ENCODE peak calls at places on chromosomes 12 and 14, in seven cellular contexts. One of them, this sample, is unnamed.

GRCh38 chr12:125075-125474 is 58.5 kb downstream of the IQSEC3 start:
- DNase-seq in cardiac fibroblast: no peak
- DNase-seq in foreskin fibroblast: no peak
- DNase-seq in esophagus squamous epithelium: no peak
- DNase-seq in pancreas: no peak
- DNase-seq in BJ: no peak
- DNase-seq in heart left ventricle: no peak
- DNase-seq in this sample: no peak

GRCh38 chr14:49892301-49892635 is 614 bp upstream of the ARF6 start:
- DNase-seq in cardiac fibroblast: peak; percentile 89
- DNase-seq in foreskin fibroblast: peak; percentile 67
- DNase-seq in esophagus squamous epithelium: no peak
- DNase-seq in pancreas: peak; percentile 70
- DNase-seq in BJ: peak; percentile 29
- DNase-seq in heart left ventricle: peak; percentile 64
- DNase-seq in this sample: peak; percentile 57

GRCh38 chr12:22797686-22798085 is 172.7 kb downstream of the ETNK1 start:
- DNase-seq in cardiac fibroblast: no peak
- DNase-seq in foreskin fibroblast: no peak
- DNase-seq in esophagus squamous epithelium: no peak
- DNase-seq in pancreas: no peak
- DNase-seq in BJ: no peak
- DNase-seq in heart left ventricle: no peak
- DNase-seq in this sample: no peak

GRCh38 chr12:60100852-60101251 is 505.0 kb downstream of the SLC16A7 start:
- DNase-seq in cardiac fibroblast: no peak
- DNase-seq in foreskin fibroblast: no peak
- DNase-seq in esophagus squamous epithelium: no peak
- DNase-seq in pancreas: no peak
- DNase-seq in BJ: no peak
- DNase-seq in heart left ventricle: no peak
- DNase-seq in this sample: no peak

GRCh38 chr14:68181395-68182326 is 362.1 kb downstream of the RAD51B start:
- DNase-seq in cardiac fibroblast: peak; percentile 67
- DNase-seq in foreskin fibroblast: peak; percentile 56
- DNase-seq in esophagus squamous epithelium: no peak
- DNase-seq in pancreas: no peak
- DNase-seq in BJ: no peak
- DNase-seq in heart left ventricle: no peak
- DNase-seq in this sample: no peak

GRCh38 chr12:24562761-24563392 is 386.0 kb downstream of the BCAT1 start:
- DNase-seq in cardiac fibroblast: peak; percentile 57
- DNase-seq in foreskin fibroblast: no peak
- DNase-seq in esophagus squamous epithelium: no peak
- DNase-seq in pancreas: no peak
- DNase-seq in BJ: no peak
- DNase-seq in heart left ventricle: peak; percentile 31
- DNase-seq in this sample: no peak

GRCh38 chr12:112112423-112113132 is 4.0 kb upstream of the NAA25 start:
- DNase-seq in cardiac fibroblast: no peak
- DNase-seq in foreskin fibroblast: no peak
- DNase-seq in esophagus squamous epithelium: no peak
- DNase-seq in pancreas: no peak
- DNase-seq in BJ: no peak
- DNase-seq in heart left ventricle: no peak
- DNase-seq in this sample: no peak

GRCh38 chr12:57127101-57127709 is 1.1 kb upstream of the LRP1 start:
- DNase-seq in cardiac fibroblast: no peak
- DNase-seq in foreskin fibroblast: no peak
- DNase-seq in esophagus squamous epithelium: no peak
- DNase-seq in pancreas: peak; percentile 80
- DNase-seq in BJ: no peak
- DNase-seq in heart left ventricle: peak; percentile 72
- DNase-seq in this sample: no peak

GRCh38 chr14:54226103-54226502 is 170.7 kb upstream of the CDKN3 start:
- DNase-seq in cardiac fibroblast: peak; percentile 49
- DNase-seq in foreskin fibroblast: peak; percentile 63
- DNase-seq in esophagus squamous epithelium: no peak
- DNase-seq in pancreas: no peak
- DNase-seq in BJ: no peak
- DNase-seq in heart left ventricle: no peak
- DNase-seq in this sample: no peak

GRCh38 chr12:120909633-120910318 is 5.6 kb upstream of the SPPL3 start:
- DNase-seq in cardiac fibroblast: no peak
- DNase-seq in foreskin fibroblast: no peak
- DNase-seq in esophagus squamous epithelium: no peak
- DNase-seq in pancreas: no peak
- DNase-seq in BJ: no peak
- DNase-seq in heart left ventricle: no peak
- DNase-seq in this sample: no peak

GRCh38 chr14:72013606-72014129 is 81.4 kb downstream of the RGS6 start:
- DNase-seq in cardiac fibroblast: no peak
- DNase-seq in foreskin fibroblast: no peak
- DNase-seq in esophagus squamous epithelium: no peak
- DNase-seq in pancreas: no peak
- DNase-seq in BJ: no peak
- DNase-seq in heart left ventricle: no peak
- DNase-seq in this sample: no peak

GRCh38 chr14:65098586-65098985 is 3.7 kb downstream of the MAX start:
- DNase-seq in cardiac fibroblast: peak; percentile 48
- DNase-seq in foreskin fibroblast: no peak
- DNase-seq in esophagus squamous epithelium: no peak
- DNase-seq in pancreas: no peak
- DNase-seq in BJ: no peak
- DNase-seq in heart left ventricle: no peak
- DNase-seq in this sample: no peak

GRCh38 chr12:39329015-39329414 is 113.9 kb downstream of the KIF21A start:
- DNase-seq in cardiac fibroblast: peak; percentile 65
- DNase-seq in foreskin fibroblast: peak; percentile 11
- DNase-seq in esophagus squamous epithelium: no peak
- DNase-seq in pancreas: no peak
- DNase-seq in BJ: no peak
- DNase-seq in heart left ventricle: no peak
- DNase-seq in this sample: no peak

GRCh38 chr14:88866305-88866704 is 41.9 kb downstream of the TTC8 start:
- DNase-seq in cardiac fibroblast: peak; percentile 7
- DNase-seq in foreskin fibroblast: no peak
- DNase-seq in esophagus squamous epithelium: no peak
- DNase-seq in pancreas: no peak
- DNase-seq in BJ: no peak
- DNase-seq in heart left ventricle: no peak
- DNase-seq in this sample: peak; percentile 49

GRCh38 chr14:25121342-25122129 is 71.6 kb upstream of the STXBP6 start:
- DNase-seq in cardiac fibroblast: peak; percentile 86
- DNase-seq in foreskin fibroblast: peak; percentile 97
- DNase-seq in esophagus squamous epithelium: no peak
- DNase-seq in pancreas: no peak
- DNase-seq in BJ: peak; percentile 66
- DNase-seq in heart left ventricle: no peak
- DNase-seq in this sample: no peak

GRCh38 chr12:100672075-100672592 is 98.7 kb downstream of the GAS2L3 start:
- DNase-seq in cardiac fibroblast: peak; percentile 15
- DNase-seq in foreskin fibroblast: no peak
- DNase-seq in esophagus squamous epithelium: no peak
- DNase-seq in pancreas: peak; percentile 13
- DNase-seq in BJ: no peak
- DNase-seq in heart left ventricle: no peak
- DNase-seq in this sample: no peak

GRCh38 chr14:81153187-81153586 is 67.6 kb downstream of the GTF2A1 start:
- DNase-seq in cardiac fibroblast: no peak
- DNase-seq in foreskin fibroblast: no peak
- DNase-seq in esophagus squamous epithelium: no peak
- DNase-seq in pancreas: no peak
- DNase-seq in BJ: no peak
- DNase-seq in heart left ventricle: no peak
- DNase-seq in this sample: no peak

GRCh38 chr12:12387521-12387920 is 30.6 kb downstream of the BORCS5 start:
- DNase-seq in cardiac fibroblast: peak; percentile 72
- DNase-seq in foreskin fibroblast: peak; percentile 64
- DNase-seq in esophagus squamous epithelium: no peak
- DNase-seq in pancreas: no peak
- DNase-seq in BJ: no peak
- DNase-seq in heart left ventricle: no peak
- DNase-seq in this sample: no peak

GRCh38 chr12:88310069-88310468 is 168.0 kb downstream of the TMTC3 start:
- DNase-seq in cardiac fibroblast: peak; percentile 97
- DNase-seq in foreskin fibroblast: peak; percentile 94
- DNase-seq in esophagus squamous epithelium: no peak
- DNase-seq in pancreas: no peak
- DNase-seq in BJ: peak; percentile 62
- DNase-seq in heart left ventricle: peak; percentile 20
- DNase-seq in this sample: no peak

GRCh38 chr12:48977290-48978281 is 536 bp upstream of the WNT1 start:
- DNase-seq in cardiac fibroblast: peak; percentile 51
- DNase-seq in foreskin fibroblast: no peak
- DNase-seq in esophagus squamous epithelium: no peak
- DNase-seq in pancreas: peak; percentile 57
- DNase-seq in BJ: no peak
- DNase-seq in heart left ventricle: peak; percentile 69
- DNase-seq in this sample: no peak

GRCh38 chr14:20477211-20477876 is 8.1 kb downstream of the PNP start:
- DNase-seq in cardiac fibroblast: peak; percentile 51
- DNase-seq in foreskin fibroblast: no peak
- DNase-seq in esophagus squamous epithelium: no peak
- DNase-seq in pancreas: no peak
- DNase-seq in BJ: no peak
- DNase-seq in heart left ventricle: peak; percentile 43
- DNase-seq in this sample: no peak

GRCh38 chr14:24802236-24802635 is 168.2 kb upstream of the GZMB start:
- DNase-seq in cardiac fibroblast: no peak
- DNase-seq in foreskin fibroblast: no peak
- DNase-seq in esophagus squamous epithelium: no peak
- DNase-seq in pancreas: no peak
- DNase-seq in BJ: no peak
- DNase-seq in heart left ventricle: no peak
- DNase-seq in this sample: no peak

GRCh38 chr14:52267501-52268190 is at the start of gene PTGDR:
- DNase-seq in cardiac fibroblast: peak; percentile 52
- DNase-seq in foreskin fibroblast: no peak
- DNase-seq in esophagus squamous epithelium: no peak
- DNase-seq in pancreas: no peak
- DNase-seq in BJ: no peak
- DNase-seq in heart left ventricle: peak; percentile 38
- DNase-seq in this sample: no peak

GRCh38 chr12:53996188-53996885 is 3.6 kb upstream of the HOXC9 start:
- DNase-seq in cardiac fibroblast: no peak
- DNase-seq in foreskin fibroblast: no peak
- DNase-seq in esophagus squamous epithelium: no peak
- DNase-seq in pancreas: no peak
- DNase-seq in BJ: no peak
- DNase-seq in heart left ventricle: no peak
- DNase-seq in this sample: no peak
- TF ChIP-seq CTCF in cardiac fibroblast: no peak
- TF ChIP-seq CTCF in foreskin fibroblast: no peak
- TF ChIP-seq CTCF in esophagus squamous epithelium: no peak
- TF ChIP-seq CTCF in pancreas: no peak
- TF ChIP-seq CTCF in BJ: no peak
- TF ChIP-seq CTCF in heart left ventricle: no peak
- TF ChIP-seq CTCF in this sample: no peak

GRCh38 chr12:51960488-51960887 is 9.0 kb downstream of the ACVR1B start:
- DNase-seq in cardiac fibroblast: no peak
- DNase-seq in foreskin fibroblast: no peak
- DNase-seq in esophagus squamous epithelium: no peak
- DNase-seq in pancreas: no peak
- DNase-seq in BJ: no peak
- DNase-seq in heart left ventricle: no peak
- DNase-seq in this sample: no peak
- H3K4me3 ChIP-seq in cardiac fibroblast: no peak overlapping the region
- H3K4me3 ChIP-seq in foreskin fibroblast: no peak overlapping the region
- H3K4me3 ChIP-seq in esophagus squamous epithelium: no peak overlapping the region
- H3K4me3 ChIP-seq in pancreas: no peak overlapping the region
- H3K4me3 ChIP-seq in BJ: no peak overlapping the region
- H3K4me3 ChIP-seq in heart left ventricle: no peak overlapping the region
- H3K4me3 ChIP-seq in this sample: no peak overlapping the region

DNA sequence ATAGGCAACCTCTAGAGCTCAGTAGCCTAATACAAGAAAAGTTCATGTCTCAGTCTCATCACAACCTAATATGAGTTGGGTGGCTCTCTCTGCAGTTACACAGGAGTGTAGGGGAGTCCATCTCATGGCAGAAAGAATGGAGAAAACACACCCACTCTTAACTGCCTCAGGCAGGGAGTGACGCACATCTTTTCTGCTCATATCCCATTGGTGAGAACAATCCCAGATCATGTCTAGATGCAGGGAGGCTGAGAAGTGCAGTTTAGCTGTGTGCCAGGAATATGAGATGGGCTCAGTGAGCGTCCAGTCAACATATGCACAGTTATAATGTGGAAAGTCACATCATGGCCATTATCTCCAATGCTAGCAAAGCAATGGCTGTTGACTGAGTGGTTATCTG is 59.3 kb upstream of the KCNA5 start:
- DNase-seq in cardiac fibroblast: no peak
- DNase-seq in foreskin fibroblast: no peak
- DNase-seq in esophagus squamous epithelium: no peak
- DNase-seq in pancreas: no peak
- DNase-seq in BJ: no peak
- DNase-seq in heart left ventricle: no peak
- DNase-seq in this sample: no peak
- TF ChIP-seq CTCF in cardiac fibroblast: no peak
- TF ChIP-seq CTCF in foreskin fibroblast: no peak
- TF ChIP-seq CTCF in esophagus squamous epithelium: no peak
- TF ChIP-seq CTCF in pancreas: no peak
- TF ChIP-seq CTCF in BJ: no peak
- TF ChIP-seq CTCF in heart left ventricle: no peak
- TF ChIP-seq CTCF in this sample: no peak

GRCh38 chr12:45886685-45887084 is 103.7 kb downstream of the SCAF11 start:
- DNase-seq in cardiac fibroblast: no peak
- DNase-seq in foreskin fibroblast: no peak
- DNase-seq in esophagus squamous epithelium: no peak
- DNase-seq in pancreas: no peak
- DNase-seq in BJ: no peak
- DNase-seq in heart left ventricle: no peak
- DNase-seq in this sample: no peak

GRCh38 chr12:45893240-45893639 is 97.1 kb downstream of the SCAF11 start:
- DNase-seq in cardiac fibroblast: peak; percentile 40
- DNase-seq in foreskin fibroblast: no peak
- DNase-seq in esophagus squamous epithelium: no peak
- DNase-seq in pancreas: no peak
- DNase-seq in BJ: no peak
- DNase-seq in heart left ventricle: no peak
- DNase-seq in this sample: no peak

GRCh38 chr12:45890276-45890675 is 100.1 kb downstream of the SCAF11 start:
- DNase-seq in cardiac fibroblast: no peak
- DNase-seq in foreskin fibroblast: no peak
- DNase-seq in esophagus squamous epithelium: no peak
- DNase-seq in pancreas: no peak
- DNase-seq in BJ: no peak
- DNase-seq in heart left ventricle: no peak
- DNase-seq in this sample: no peak

GRCh38 chr12:45887544-45887943 is 102.8 kb downstream of the SCAF11 start:
- DNase-seq in cardiac fibroblast: no peak
- DNase-seq in foreskin fibroblast: no peak
- DNase-seq in esophagus squamous epithelium: no peak
- DNase-seq in pancreas: no peak
- DNase-seq in BJ: no peak
- DNase-seq in heart left ventricle: no peak
- DNase-seq in this sample: no peak
- H3K4me3 ChIP-seq in cardiac fibroblast: no peak overlapping the region
- H3K4me3 ChIP-seq in foreskin fibroblast: no peak overlapping the region
- H3K4me3 ChIP-seq in esophagus squamous epithelium: no peak overlapping the region
- H3K4me3 ChIP-seq in pancreas: no peak overlapping the region
- H3K4me3 ChIP-seq in BJ: no peak overlapping the region
- H3K4me3 ChIP-seq in heart left ventricle: no peak overlapping the region
- H3K4me3 ChIP-seq in this sample: no peak overlapping the region

GRCh38 chr14:102203382-102203781 is 63.7 kb downstream of the WDR20 start:
- DNase-seq in cardiac fibroblast: no peak
- DNase-seq in foreskin fibroblast: no peak
- DNase-seq in esophagus squamous epithelium: no peak
- DNase-seq in pancreas: no peak
- DNase-seq in BJ: no peak
- DNase-seq in heart left ventricle: no peak
- DNase-seq in this sample: no peak
- TF ChIP-seq CTCF in cardiac fibroblast: no peak
- TF ChIP-seq CTCF in foreskin fibroblast: no peak
- TF ChIP-seq CTCF in esophagus squamous epithelium: no peak
- TF ChIP-seq CTCF in pancreas: no peak
- TF ChIP-seq CTCF in BJ: no peak
- TF ChIP-seq CTCF in heart left ventricle: no peak
- TF ChIP-seq CTCF in this sample: no peak

This sample was measured in AG04450.